ENCODE peak calls at places on chromosomes 13 and 19, in four cellular contexts. V is naive thymus-derived CD8-positive, alpha-beta T cell; I is stimulated activated CD8-positive, alpha-beta memory T cell treated with anti-CD3 and anti-CD28 coated beads, Interleukin-2, amount 100 ng/mL, for 48 hours; G is nephron progenitor cell. R is an unnamed sample.

GRCh38 chr13:98775844-98776598 is 23.5 kb upstream of the SLC15A1 start:
- DNase-seq in I (no peak), G (no peak), V (no peak), R (peak; percentile 48)

GRCh38 chr13:113407103-113407530 is 43.2 kb upstream of the GRTP1 start:
- DNase-seq in I (no peak), V (no peak), G (no peak), R (no peak)

GRCh38 chr13:93345642-93346220 is 119.1 kb downstream of the GPC6 start:
- DNase-seq in G (no peak), I (no peak), V (no peak), R (no peak)

GRCh38 chr13:33169273-33169980 is 116.1 kb downstream of the STARD13 start:
- DNase-seq in I (no peak), V (no peak), G (no peak), R (no peak)

GRCh38 chr19:7818806-7819205 is 11.2 kb upstream of the EVI5L start:
- DNase-seq in V (no peak), G (no peak), I (no peak), R (no peak)

GRCh38 chr19:22491746-22492145 is 69.6 kb upstream of the ZNF98 start:
- DNase-seq in I (no peak), G (no peak), V (no peak), R (no peak)

GRCh38 chr19:40424637-40425449 is 949 bp downstream of the SERTAD1 start:
- DNase-seq in G (no peak), I (no peak), V (no peak), R (no peak)

GRCh38 chr19:33231511-33231910 is 5.9 kb upstream of the SLC7A10 start:
- DNase-seq in V (no peak), G (no peak), I (no peak), R (no peak)

GRCh38 chr13:27619711-27620376 is 485 bp downstream of the LNX2 start:
- DNase-seq in G (no peak), V (peak; percentile 52), I (no peak), R (no peak)

GRCh38 chr19:18507727-18508440 is 14.0 kb downstream of the ELL start:
- DNase-seq in V (no peak), G (no peak), I (no peak), R (no peak)

GRCh38 chr19:18205180-18205915 is 1.5 kb upstream of the RAB3A start:
- DNase-seq in I (no peak), V (peak; percentile 42), G (peak; percentile 63), R (no peak)

GRCh38 chr13:102830646-102831045 is 15.2 kb upstream of the ERCC5 start:
- DNase-seq in V (no peak), G (no peak), I (no peak), R (no peak)

GRCh38 chr19:39372047-39372802 is 18.7 kb downstream of the PAF1 start:
- DNase-seq in V (no peak), I (no peak), G (no peak), R (no peak)

GRCh38 chr19:40229484-40229883 is 3.0 kb upstream of the CCNP start:
- DNase-seq in V (no peak), G (no peak), I (no peak), R (no peak)

GRCh38 chr19:53877361-53877766 is 4.6 kb upstream of the PRKCG start:
- DNase-seq in G (no peak), V (peak; percentile 72), I (no peak), R (no peak)

GRCh38 chr13:103517066-103517767 is 451.0 kb upstream of the SLC10A2 start:
- DNase-seq in G (no peak), I (no peak), V (no peak), R (no peak)

GRCh38 chr13:41648314-41648935 is 191.1 kb downstream of the RGCC start:
- DNase-seq in V (no peak), G (no peak), I (no peak), R (no peak)

GRCh38 chr13:35697281-35697680 is 220.8 kb upstream of the MAB21L1 start:
- DNase-seq in I (no peak), V (no peak), G (no peak), R (no peak)

GRCh38 chr19:15358918-15359317 is 20.7 kb downstream of the AKAP8 start:
- DNase-seq in G (no peak), I (no peak), V (no peak), R (no peak)

GRCh38 chr13:48892311-48892710 is 83.4 kb upstream of the FNDC3A start:
- DNase-seq in I (no peak), V (no peak), G (no peak), R (no peak)

GRCh38 chr19:17753976-17754375 is 2.7 kb downstream of the FCHO1 start:
- DNase-seq in V (no peak), I (no peak), G (no peak), R (no peak)

GRCh38 chr13:34748078-34748477 is 194.0 kb upstream of the NBEA start:
- DNase-seq in V (no peak), I (no peak), G (no peak), R (no peak)

GRCh38 chr19:42168206-42168605 is 36.0 kb upstream of the POU2F2 start:
- DNase-seq in V (no peak), I (no peak), G (no peak), R (no peak)

GRCh38 chr13:46605089-46605488 is 52.1 kb downstream of the LRCH1 start:
- DNase-seq in I (no peak), G (no peak), V (no peak), R (no peak)

GRCh38 chr19:51365211-51366049 is 758 bp downstream of the ETFB start:
- DNase-seq in V (peak; percentile 34), I (no peak), G (no peak), R (peak; percentile 36)

GRCh38 chr13:78787189-78787588 is 128.2 kb upstream of the OBI1 start:
- DNase-seq in I (no peak), V (no peak), G (no peak), R (no peak)

GRCh38 chr13:27868639-27869435 is 51.0 kb upstream of the PDX1 start:
- DNase-seq in V (peak; percentile 2), G (no peak), I (no peak), R (no peak)

GRCh38 chr13:75384881-75385707 is 96.9 kb downstream of the TBC1D4 start:
- DNase-seq in I (no peak), V (no peak), G (no peak), R (no peak)

GRCh38 chr13:110737555-110737954 is 24.1 kb downstream of the ING1 start:
- DNase-seq in V (no peak), I (no peak), G (no peak), R (no peak)

GRCh38 chr19:45922281-45922680 is 7.7 kb upstream of the NANOS2 start:
- DNase-seq in G (no peak), I (no peak), V (no peak), R (no peak)

GRCh38 chr19:2199215-2199614 is 35.5 kb downstream of the DOT1L start:
- DNase-seq in I (no peak), V (no peak), G (peak; percentile 55), R (no peak)

GRCh38 chr19:23561341-23561740 is 125.7 kb downstream of the ZNF675 start:
- DNase-seq in I (no peak), V (no peak), G (no peak), R (no peak)

GRCh38 chr13:113493315-113493951 is 2.9 kb upstream of the DCUN1D2 start:
- DNase-seq in G (no peak), V (no peak), I (no peak), R (peak; percentile 21)

GRCh38 chr13:98147521-98147920 is 4.6 kb downstream of the FARP1 start:
- DNase-seq in V (no peak), G (no peak), I (no peak), R (no peak)

GRCh38 chr19:4115050-4115817 is 8.7 kb downstream of the MAP2K2 start:
- DNase-seq in G (no peak), V (peak; percentile 81), I (peak; percentile 41), R (no peak)

R was measured in T1000.